ENCODE peak calls at places on chromosome 9, in nine cellular contexts. E is NCI-H510A; L is stimulated activated CD4-positive, alpha-beta T cell treated with anti-CD3 and anti-CD28 coated beads, Interleukin-1b, Interleukin-23, amount 100 ng/mL, for 24 hours; K is hepatocyte; Y is activated naive CD4-positive, alpha-beta T cell treated with Interleukin-2 at 50 U/mL for 16 hours; C is GM13977; M is RWPE1; V is activated naive CD8-positive, alpha-beta T cell treated with anti-CD3 and anti-CD28 coated beads, Interleukin-2, amount 50 U/mL, for 16 hours; F is AG04449. P is an unnamed sample.

GRCh38 chr9:20611751-20612287 is 10.5 kb downstream of the MLLT3 start:
- DNase-seq in E (no peak), L (no peak), K (peak; percentile 26), Y (no peak), C (no peak), M (peak; percentile 49), V (no peak), F (no peak), P (no peak)

GRCh38 chr9:223167-223566 is 8.5 kb downstream of the DOCK8 start:
- DNase-seq in E (no peak), L (no peak), K (no peak), Y (no peak), C (no peak), M (no peak), V (no peak), F (no peak), P (no peak)

GRCh38 chr9:6426117-6426516 is 13.1 kb downstream of the UHRF2 start:
- DNase-seq in E (no peak), L (no peak), K (no peak), Y (no peak), C (no peak), M (no peak), V (no peak), F (no peak), P (no peak)

GRCh38 chr9:136726631-136727191 is 14.3 kb downstream of the DIPK1B start:
- DNase-seq in E (no peak), L (no peak), K (peak; percentile 72), Y (peak; percentile 48), C (peak; percentile 87), M (no peak), V (no peak), F (no peak), P (no peak)

GRCh38 chr9:81557957-81558791 is 131.2 kb downstream of the TLE1 start:
- DNase-seq in E (no peak), L (no peak), K (no peak), Y (no peak), C (no peak), M (no peak), V (no peak), F (peak; percentile 58), P (peak; percentile 54)

GRCh38 chr9:70481471-70481870 is 67.0 kb upstream of the KLF9 start:
- DNase-seq in E (no peak), L (no peak), K (no peak), Y (no peak), C (no peak), M (no peak), V (no peak), F (no peak), P (no peak)

GRCh38 chr9:70410368-70410767 is 4.1 kb downstream of the KLF9 start:
- DNase-seq in E (no peak), L (no peak), K (no peak), Y (no peak), C (no peak), M (peak; percentile 20), V (no peak), F (no peak), P (no peak)

GRCh38 chr9:92970467-92970923 is 23.2 kb downstream of the FGD3 start:
- DNase-seq in E (no peak), L (no peak), K (no peak), Y (peak; percentile 13), C (no peak), M (peak; percentile 75), V (no peak), F (no peak), P (no peak)

GRCh38 chr9:126682113-126682810 is 68.5 kb downstream of the LMX1B start:
- DNase-seq in E (no peak), L (no peak), K (no peak), Y (no peak), C (no peak), M (no peak), V (no peak), F (no peak), P (no peak)

GRCh38 chr9:16207161-16207560 is 654.3 kb downstream of the CCDC171 start:
- DNase-seq in E (no peak), L (no peak), K (peak; percentile 50), Y (no peak), C (peak; percentile 28), M (no peak), V (no peak), F (no peak), P (no peak)

GRCh38 chr9:38370231-38370630 is 22.3 kb upstream of the ALDH1B1 start:
- DNase-seq in E (no peak), L (no peak), K (no peak), Y (no peak), C (no peak), M (no peak), V (no peak), F (no peak), P (no peak)

GRCh38 chr9:133864011-133864410 is 125.9 kb upstream of the SARDH start:
- DNase-seq in E (no peak), L (no peak), K (no peak), Y (no peak), C (no peak), M (no peak), V (no peak), F (no peak), P (no peak)

GRCh38 chr9:89661391-89661949 is 56.7 kb downstream of the GADD45G start:
- DNase-seq in E (no peak), L (no peak), K (peak; percentile 44), Y (no peak), C (no peak), M (no peak), V (no peak), F (no peak), P (no peak)

GRCh38 chr9:130825051-130825651 is 9.9 kb upstream of the ABL1 start:
- DNase-seq in E (no peak), L (no peak), K (peak; percentile 75), Y (no peak), C (no peak), M (peak; percentile 36), V (no peak), F (no peak), P (peak; percentile 57)

GRCh38 chr9:27470291-27470805 is 53.7 kb upstream of the IFNK start:
- DNase-seq in E (no peak), L (no peak), K (no peak), Y (no peak), C (no peak), M (no peak), V (no peak), F (no peak), P (no peak)

GRCh38 chr9:34127035-34127948 is 794 bp upstream of the DCAF12 start:
- DNase-seq in E (no peak), L (no peak), K (no peak), Y (no peak), C (peak; percentile 29), M (no peak), V (no peak), F (no peak), P (no peak)

GRCh38 chr9:93646640-93647178 is 70.3 kb downstream of the PHF2 start:
- DNase-seq in E (no peak), L (no peak), K (no peak), Y (no peak), C (no peak), M (no peak), V (no peak), F (no peak), P (no peak)

GRCh38 chr9:136856541-136857141 is 4.5 kb downstream of the MAMDC4 start:
- DNase-seq in E (no peak), L (no peak), K (peak; percentile 7), Y (no peak), C (no peak), M (no peak), V (no peak), F (no peak), P (no peak)